ENCODE peak calls at places on chromosomes 16 and 17, in eight cellular contexts. W, J, T, I, L, P, C and V are unnamed samples.
A peak's percentile ranks its signal among the peaks of the same experiment; 100 is the strongest.

GRCh38 chr16:59783191-59783590 is 1049.1 kb upstream of the GOT2 start:
- DNase-seq in L (peak; percentile 66), I (no peak), P (no peak), J (no peak), W (no peak), T (no peak), C (no peak), V (no peak)

GRCh38 chr16:54418903-54419302 is 132.3 kb upstream of the IRX3 start:
- DNase-seq in L (no peak), C (no peak), P (no peak), T (no peak), J (no peak), I (no peak), W (no peak), V (no peak)

GRCh38 chr16:53962041-53962440 is 258.1 kb downstream of the FTO start:
- DNase-seq in W (no peak), L (peak; percentile 38), T (no peak), C (no peak), J (no peak), I (no peak), P (no peak), V (no peak)

GRCh38 chr16:28257256-28257655 is 35.1 kb upstream of the SBK1 start:
- DNase-seq in J (no peak), L (no peak), I (no peak), C (no peak), W (no peak), T (no peak), P (no peak), V (no peak)

GRCh38 chr17:72344613-72345012 is 223.8 kb downstream of the SOX9 start:
- DNase-seq in P (no peak), T (no peak), J (no peak), W (no peak), L (peak; percentile 64), I (no peak), C (no peak), V (no peak)

GRCh38 chr16:56301391-56301850 is 110.1 kb downstream of the GNAO1 start:
- DNase-seq in P (no peak), C (no peak), T (no peak), L (peak; percentile 75), W (no peak), I (no peak), J (no peak), V (peak; percentile 41)

GRCh38 chr17:38721802-38722201 is 8.3 kb upstream of the CISD3 start:
- DNase-seq in C (no peak), I (no peak), J (no peak), P (no peak), L (no peak), W (no peak), T (no peak), V (no peak)

GRCh38 chr16:22786691-22787090 is 27.3 kb upstream of the HS3ST2 start:
- DNase-seq in W (no peak), C (no peak), I (no peak), J (no peak), T (no peak), P (no peak), L (no peak), V (no peak)

GRCh38 chr16:27892879-27893278 is 170.6 kb downstream of the GSG1L start:
- DNase-seq in P (peak; percentile 52), T (no peak), C (no peak), I (peak; percentile 6), W (no peak), L (peak; percentile 1), J (no peak), V (no peak)

GRCh38 chr17:2849327-2849670 is 53.1 kb downstream of the RAP1GAP2 start:
- DNase-seq in P (no peak), J (no peak), C (no peak), L (no peak), T (no peak), I (no peak), W (no peak), V (no peak)

GRCh38 chr16:69240336-69240735 is 53.4 kb downstream of the SNTB2 start:
- DNase-seq in P (no peak), J (no peak), L (peak; percentile 73), T (no peak), C (no peak), W (no peak), I (no peak), V (no peak)

GRCh38 chr16:73015612-73016487 is 32.1 kb downstream of the ZFHX3 start:
- DNase-seq in C (no peak), W (no peak), L (no peak), I (peak; percentile 66), T (no peak), P (no peak), J (no peak), V (no peak)

GRCh38 chr17:34607917-34608316 is 28.5 kb downstream of the TMEM132E start:
- DNase-seq in T (no peak), W (no peak), P (no peak), C (no peak), J (no peak), L (no peak), I (no peak), V (no peak)

GRCh38 chr16:55373489-55373832 is 49.5 kb downstream of the IRX6 start:
- DNase-seq in C (no peak), J (no peak), I (no peak), L (no peak), T (no peak), W (no peak), P (no peak), V (no peak)

GRCh38 chr16:84379008-84379730 is 10.8 kb downstream of the ATP2C2 start:
- DNase-seq in W (no peak), L (no peak), T (no peak), P (no peak), J (no peak), C (no peak), I (no peak), V (no peak)

GRCh38 chr16:23499801-23500200 is 10.5 kb downstream of the GGA2 start:
- DNase-seq in W (no peak), J (no peak), P (peak; percentile 58), I (no peak), T (no peak), L (no peak), C (peak; percentile 35), V (no peak)

GRCh38 chr17:57881143-57881542 is 31.3 kb upstream of the MRPS23 start:
- DNase-seq in I (no peak), P (no peak), T (no peak), W (peak; percentile 37), L (peak; percentile 95), C (no peak), J (no peak), V (peak; percentile 86)

GRCh38 chr17:64694207-64694606 is 32.1 kb upstream of the SMURF2 start:
- DNase-seq in P (no peak), J (no peak), W (peak; percentile 81), I (peak; percentile 99), C (no peak), L (peak; percentile 79), T (no peak), V (no peak)

GRCh38 chr16:16036359-16036792 is 87.0 kb downstream of the ABCC1 start:
- DNase-seq in T (no peak), J (no peak), C (no peak), L (no peak), P (no peak), I (no peak), W (no peak), V (no peak)

GRCh38 chr17:62688398-62689140 is 61.1 kb downstream of the MRC2 start:
- DNase-seq in J (no peak), I (no peak), P (no peak), L (no peak), T (no peak), W (no peak), C (no peak), V (no peak)

GRCh38 chr17:62687997-62688396 is 60.5 kb downstream of the MRC2 start:
- DNase-seq in T (no peak), C (no peak), W (no peak), J (no peak), I (no peak), L (no peak), P (no peak), V (no peak)

GRCh38 chr17:62689441-62690167 is 62.1 kb downstream of the MRC2 start:
- DNase-seq in J (no peak), T (no peak), I (no peak), P (no peak), W (no peak), L (no peak), C (no peak), V (no peak)

GRCh38 chr17:62692159-62692651 is 64.7 kb downstream of the MRC2 start:
- DNase-seq in I (no peak), W (no peak), T (no peak), P (no peak), L (no peak), C (no peak), J (no peak), V (no peak)

GRCh38 chr17:62690168-62690897 is 62.9 kb downstream of the MRC2 start:
- DNase-seq in C (no peak), T (no peak), W (no peak), P (no peak), I (no peak), L (no peak), J (no peak), V (no peak)
- TF ChIP-seq CTCF in C (no peak), T (no peak), W (no peak), P (peak; percentile 23), I (peak; percentile 15), L (no peak), J (no peak), V (no peak)

DNA sequence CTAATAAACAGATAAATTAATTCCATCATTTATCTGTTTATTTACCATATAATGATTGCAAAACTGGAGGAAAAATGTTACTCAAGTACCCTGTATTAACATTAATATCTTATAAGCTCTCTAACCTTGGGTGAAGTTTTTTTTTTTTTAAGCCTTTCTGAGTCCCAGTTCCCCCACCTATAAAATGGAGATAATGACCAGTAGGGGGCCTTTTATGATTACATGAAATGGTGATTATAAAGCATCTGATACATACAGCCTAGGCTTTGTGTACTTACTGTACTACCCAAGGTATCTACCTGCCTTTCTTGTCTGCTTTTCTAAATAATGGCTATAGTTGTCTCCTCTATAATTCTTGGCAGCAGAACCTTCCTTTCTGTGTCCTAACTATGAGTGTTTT is 22.6 kb downstream of the LRRC36 start:
- DNase-seq in C (peak; percentile 67), T (no peak), W (no peak), I (peak; percentile 48), P (no peak), L (peak; percentile 28), J (no peak), V (peak; percentile 3)
- TF ChIP-seq CTCF in C (peak; percentile 88), T (peak; percentile 31), W (peak; percentile 58), I (peak; percentile 53), P (no peak), L (peak; percentile 26), J (peak; percentile 38), V (peak; percentile 30)

DNA sequence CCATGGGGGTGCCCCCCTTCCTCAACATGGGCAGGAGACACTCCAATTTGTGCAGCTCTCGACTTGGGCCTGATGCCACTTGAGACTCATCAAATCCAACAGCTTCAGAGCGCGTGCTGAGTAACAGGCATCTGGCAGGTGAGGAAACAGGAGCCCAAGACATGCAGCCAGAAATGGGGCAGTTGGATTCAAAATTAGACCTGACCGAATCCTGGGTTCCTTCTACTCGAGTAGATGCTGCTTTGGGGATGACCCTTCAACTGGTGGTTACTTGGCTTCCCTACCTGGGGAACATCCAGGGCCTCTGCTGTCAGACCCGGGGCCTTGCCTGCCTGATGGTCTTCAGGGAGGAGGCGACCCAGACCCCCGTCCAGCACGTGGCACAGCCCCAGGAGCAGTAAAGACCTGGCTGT is 488 bp upstream of the NTN3 start:
- DNase-seq in T (no peak), W (no peak), P (no peak), C (peak; percentile 67), J (no peak), I (no peak), L (no peak), V (no peak)
- TF ChIP-seq CTCF in T (no peak), W (no peak), P (no peak), C (no peak), J (no peak), I (no peak), L (no peak), V (no peak)

GRCh38 chr17:81060416-81060815 is 25.5 kb downstream of the BAIAP2 start:
- DNase-seq in T (no peak), L (no peak), J (no peak), C (no peak), W (no peak), P (no peak), I (no peak), V (no peak)
- TF ChIP-seq CTCF in T (no peak), L (no peak), J (no peak), C (no peak), W (no peak), P (no peak), I (no peak), V (no peak)